ENCODE peak calls at places on chromosomes 6 and 20, in five cellular contexts. W is cardiac muscle cell; H is PC-3; O is CD8-positive, alpha-beta T cell; T is GM23338. P is an unnamed sample.

GRCh38 chr6:20202070-20202658 is 10.1 kb downstream of the MBOAT1 start:
- DNase-seq in H (peak), O (no peak), W (peak), T (no peak), P (peak)

GRCh38 chr20:41138527-41139226 is 1.3 kb downstream of the PLCG1 start:
- DNase-seq in O (peak), H (no peak), W (peak), T (peak), P (peak)

GRCh38 chr6:7918403-7918802 is 7.8 kb upstream of the TXNDC5 start:
- DNase-seq in H (no peak), T (no peak), O (no peak), W (no peak), P (no peak)

GRCh38 chr20:39070484-39071231 is 108.5 kb downstream of the DHX35 start:
- DNase-seq in H (peak), T (no peak), W (peak), O (no peak), P (peak)

GRCh38 chr6:44030812-44031454 is 96.3 kb downstream of the MRPL14 start:
- DNase-seq in T (no peak), W (no peak), O (no peak), H (no peak), P (no peak)

GRCh38 chr6:56764081-56764566 is 121.4 kb upstream of the DST start:
- DNase-seq in W (peak), H (peak), T (peak), O (no peak), P (no peak)

GRCh38 chr6:15491255-15491985 is 171.4 kb downstream of the DTNBP1 start:
- DNase-seq in H (peak), O (peak), T (peak), W (peak), P (peak)

GRCh38 chr6:168124161-168124560 is 45.1 kb upstream of the FRMD1 start:
- DNase-seq in O (no peak), W (no peak), H (no peak), T (no peak), P (no peak)

GRCh38 chr6:130713144-130713543 is 114.1 kb upstream of the SMLR1 start:
- DNase-seq in W (no peak), H (no peak), O (no peak), T (peak), P (no peak)

GRCh38 chr6:155890409-155890808 is 434.8 kb upstream of the NOX3 start:
- DNase-seq in H (peak), O (no peak), T (no peak), W (no peak), P (no peak)

GRCh38 chr20:33793011-33793931 is 17.9 kb upstream of the CHMP4B start:
- DNase-seq in T (no peak), W (peak), H (peak), O (no peak), P (no peak)

GRCh38 chr20:37504404-37505096 is 16.5 kb upstream of the NNAT start:
- DNase-seq in W (no peak), H (peak), T (peak), O (no peak), P (peak)

GRCh38 chr6:151963001-151963400 is 155.5 kb downstream of the ESR1 start:
- DNase-seq in H (no peak), W (no peak), T (no peak), O (no peak), P (no peak)

GRCh38 chr6:1834641-1835516 is 225.2 kb downstream of the FOXC1 start:
- DNase-seq in W (no peak), T (peak), H (no peak), O (no peak), P (no peak)

GRCh38 chr6:79824231-79824630 is 123.1 kb downstream of the ELOVL4 start:
- DNase-seq in H (peak), T (no peak), W (no peak), O (no peak), P (peak)

GRCh38 chr6:134421496-134421895 is 103.6 kb upstream of the SGK1 start:
- DNase-seq in T (no peak), H (no peak), W (peak), O (no peak), P (no peak)

GRCh38 chr6:130788954-130789353 is 38.3 kb upstream of the SMLR1 start:
- DNase-seq in H (no peak), O (no peak), T (peak), W (no peak), P (no peak)

GRCh38 chr6:27505209-27506027 is 32.5 kb upstream of the ZNF184 start:
- DNase-seq in T (peak), W (peak), O (peak), H (peak), P (peak)

GRCh38 chr6:87237804-87238203 is 82.4 kb downstream of the ZNF292 start:
- DNase-seq in O (no peak), T (peak), W (peak), H (peak), P (peak)

GRCh38 chr6:160051390-160051789 is 70.2 kb upstream of the SLC22A1 start:
- DNase-seq in H (no peak), T (no peak), O (no peak), W (no peak), P (no peak)

GRCh38 chr6:31850765-31851484 is 11.7 kb downstream of the NEU1 start:
- DNase-seq in T (no peak), O (no peak), W (no peak), H (no peak), P (no peak)

GRCh38 chr20:58224974-58225373 is 3.5 kb downstream of the ANKRD60 start:
- DNase-seq in W (no peak), H (no peak), T (no peak), O (no peak), P (no peak)

GRCh38 chr6:30646450-30647038 is 389 bp upstream of the C6orf136 start:
- DNase-seq in H (no peak), T (peak), W (no peak), O (no peak), P (no peak)

GRCh38 chr20:20668639-20669038 is 43.8 kb downstream of the RALGAPA2 start:
- DNase-seq in O (no peak), T (no peak), W (peak), H (no peak), P (no peak)

GRCh38 chr6:137736048-137736846 is 130.8 kb upstream of the TNFAIP3 start:
- DNase-seq in H (no peak), T (no peak), O (peak), W (no peak), P (no peak)

GRCh38 chr20:9220874-9221547 is 152.1 kb downstream of the PLCB4 start:
- DNase-seq in W (peak), T (peak), O (no peak), H (no peak), P (no peak)

GRCh38 chr6:22141271-22141745 is 155.5 kb downstream of the PRL start:
- DNase-seq in O (no peak), H (peak), W (peak), T (no peak), P (no peak)

GRCh38 chr6:41449399-41450245 is 96.6 kb upstream of the FOXP4 start:
- DNase-seq in O (no peak), H (no peak), W (peak), T (no peak), P (no peak)

GRCh38 chr6:10421508-10422281 is 6.8 kb upstream of the TFAP2A start:
- DNase-seq in W (no peak), H (no peak), O (no peak), T (peak), P (no peak)

GRCh38 chr20:31676534-31677030 is 38.9 kb downstream of the COX4I2 start:
- DNase-seq in O (no peak), T (no peak), H (peak), W (no peak), P (no peak)

GRCh38 chr6:84872996-84873395 is 108.6 kb upstream of the TBX18 start:
- DNase-seq in O (no peak), H (no peak), T (no peak), W (peak), P (no peak)

GRCh38 chr6:11762782-11763459 is 15.7 kb downstream of the ADTRP start:
- DNase-seq in W (no peak), O (no peak), H (peak), T (no peak), P (no peak)

GRCh38 chr6:119308994-119309657 is 40.4 kb downstream of the MAN1A1 start:
- DNase-seq in W (no peak), T (no peak), O (no peak), H (no peak), P (no peak)

GRCh38 chr6:44078795-44079671 is 48.2 kb downstream of the MRPL14 start:
- DNase-seq in H (peak), O (peak), T (peak), W (peak), P (peak)

GRCh38 chr20:33561981-33562601 is 72.2 kb downstream of the CBFA2T2 start:
- DNase-seq in H (peak), W (peak), O (no peak), T (peak), P (peak)

GRCh38 chr6:170094686-170095272 is 196.1 kb downstream of the DLL1 start:
- DNase-seq in O (no peak), T (no peak), W (no peak), H (no peak), P (no peak)

GRCh38 chr6:44100088-44100550 is 27.1 kb downstream of the MRPL14 start:
- DNase-seq in H (peak), O (no peak), W (peak), T (peak), P (no peak)

GRCh38 chr20:1324598-1325172 is 4.3 kb downstream of the SDCBP2 start:
- DNase-seq in W (peak), T (no peak), H (peak), O (no peak), P (no peak)

DNA sequence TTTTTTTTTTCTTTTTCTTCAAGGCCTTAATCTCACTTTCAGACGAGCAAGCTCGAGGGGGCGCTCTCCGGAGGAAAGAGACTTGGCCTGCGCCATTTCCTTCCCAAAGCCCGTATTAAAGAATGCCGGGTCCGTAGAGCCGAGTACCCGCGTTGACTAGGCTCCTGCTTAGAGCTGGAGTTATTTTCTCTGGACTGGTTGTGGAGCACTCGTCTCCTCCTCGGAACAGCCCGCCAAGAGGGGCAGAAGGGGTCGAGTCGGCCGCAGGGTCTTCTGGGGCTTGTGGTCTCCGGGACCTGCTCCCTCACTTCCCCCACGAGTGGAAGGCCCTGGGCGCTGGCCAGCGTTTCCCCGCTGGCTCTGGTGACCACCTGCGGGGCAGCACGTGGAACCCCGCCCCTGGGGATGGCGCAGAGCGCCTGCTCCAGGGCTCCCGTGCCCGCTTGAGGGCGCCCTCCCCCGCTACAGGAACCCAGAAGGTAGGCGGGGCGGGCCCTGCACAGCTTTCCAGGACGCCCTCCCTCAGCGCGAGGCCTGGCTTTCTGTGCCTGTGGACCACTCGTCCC is 2.7 kb upstream of the MEI4 start:
- DNase-seq in T (peak), W (peak), O (no peak), H (no peak), P (no peak)
- H3K27ac ChIP-seq in T (peak), W (peak), O (no peak), H (no peak), P (no peak)

GRCh38 chr6:37699138-37699766 is 1.6 kb upstream of the MDGA1 start:
- DNase-seq in W (no peak), O (peak), H (no peak), T (no peak), P (no peak)
- TF ChIP-seq CTCF in W (no peak), O (no peak), H (no peak), T (no peak), P (no peak)

GRCh38 chr20:49552007-49552406 is 15.9 kb downstream of the PTGIS start:
- DNase-seq in O (no peak), T (no peak), H (no peak), W (no peak), P (no peak)

GRCh38 chr20:49545572-49545971 is 22.4 kb downstream of the PTGIS start:
- DNase-seq in W (no peak), H (peak), O (no peak), T (peak), P (no peak)

GRCh38 chr20:49549806-49550551 is 18.0 kb downstream of the PTGIS start:
- DNase-seq in H (no peak), O (no peak), T (no peak), W (no peak), P (no peak)

GRCh38 chr20:49544535-49544934 is 23.4 kb downstream of the PTGIS start:
- DNase-seq in W (no peak), H (no peak), T (no peak), O (no peak), P (no peak)

GRCh38 chr20:49548371-49548947 is 19.5 kb downstream of the PTGIS start:
- DNase-seq in T (no peak), O (no peak), H (no peak), W (no peak), P (no peak)
- H3K27ac ChIP-seq in T (no peak), O (no peak), H (no peak), W (no peak), P (no peak)

GRCh38 chr20:62405108-62405980 is 1.7 kb downstream of the CABLES2 start:
- DNase-seq in O (no peak), T (peak), H (peak), W (peak), P (peak)
- TF ChIP-seq CTCF in O (no peak), T (peak), H (peak), W (peak), P (peak)

GRCh38 chr6:132082421-132082820 is 131.2 kb upstream of the CCN2 start:
- DNase-seq in O (no peak), H (no peak), T (no peak), W (no peak), P (no peak)
- H3K27ac ChIP-seq in O (no peak), H (no peak), T (no peak), W (no peak), P (no peak)